ENCODE peak calls at places on chromosomes 13 and 19, in four cellular contexts. S is fibroblast of the aortic adventitia, Q is H9, Y is astrocyte of the spinal cord. J is an unnamed sample.

GRCh38 chr19:5891938-5892771 is 11.4 kb downstream of the NDUFA11 start:
- DNase-seq in S (peak; percentile 33), Q (peak; percentile 61), Y (peak; percentile 37), J (peak; percentile 81)

GRCh38 chr13:33116321-33117010 is 100.2 kb downstream of the KL start:
- DNase-seq in S (no peak), Q (no peak), Y (no peak), J (no peak)

GRCh38 chr19:11018179-11018578 is 57.3 kb downstream of the SMARCA4 start:
- DNase-seq in S (no peak), Q (no peak), Y (no peak), J (peak; percentile 58)

GRCh38 chr19:19032420-19033175 is 719 bp downstream of the SUGP2 start:
- DNase-seq in S (peak; percentile 93), Q (peak; percentile 97), Y (peak; percentile 94), J (peak; percentile 94)

GRCh38 chr19:30649934-30650614 is 277.9 kb downstream of the ZNF536 start:
- DNase-seq in S (peak; percentile 64), Q (no peak), Y (peak; percentile 51), J (peak; percentile 44)

GRCh38 chr13:28245465-28245864 is 107.1 kb downstream of the PAN3 start:
- DNase-seq in S (no peak), Q (no peak), Y (no peak), J (no peak)

GRCh38 chr13:111228262-111229144 is 91.9 kb upstream of the TEX29 start:
- DNase-seq in S (no peak), Q (no peak), Y (peak; percentile 97), J (no peak)

GRCh38 chr19:17406039-17406886 is 833 bp upstream of the BST2 start:
- DNase-seq in S (no peak), Q (peak; percentile 49), Y (peak; percentile 86), J (no peak)

GRCh38 chr13:78586706-78587105 is 16.6 kb downstream of the POU4F1 start:
- DNase-seq in S (no peak), Q (peak; percentile 88), Y (no peak), J (no peak)
- TF ChIP-seq CTCF in S (peak; percentile 12), Q (peak; percentile 90), Y (peak; percentile 37), J (peak; percentile 42)

GRCh38 chr13:108902557-108903155 is 273.2 kb downstream of the MYO16 start:
- DNase-seq in S (no peak), Q (no peak), Y (no peak), J (no peak)
- TF ChIP-seq CTCF in S (no peak), Q (no peak), Y (no peak), J (no peak)

GRCh38 chr13:92354583-92354982 is 872.0 kb upstream of the GPC6 start:
- DNase-seq in S (no peak), Q (no peak), Y (peak; percentile 16), J (no peak)

DNA sequence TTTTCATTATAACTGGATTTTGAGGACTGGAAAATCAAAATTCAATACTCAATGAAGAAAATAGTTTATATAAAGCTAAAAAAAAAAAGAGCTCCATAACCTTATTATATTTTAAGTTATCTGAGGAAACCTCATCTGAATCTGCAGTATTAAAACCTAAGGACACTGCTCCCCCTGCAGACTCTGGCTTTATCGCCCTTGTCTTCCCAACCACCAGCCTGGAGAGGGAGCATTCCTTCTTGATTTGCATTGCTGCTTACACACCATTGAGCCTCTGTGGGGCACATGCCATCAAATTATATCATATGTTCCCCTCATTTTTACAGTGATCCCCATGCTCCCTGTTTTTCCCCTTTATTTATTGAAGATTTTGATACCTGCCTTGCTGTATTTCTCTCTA is 871.4 kb upstream of the GPC6 start:
- DNase-seq in S (peak; percentile 38), Q (peak; percentile 43), Y (peak; percentile 48), J (no peak)
- TF ChIP-seq CTCF in S (peak; percentile 55), Q (peak; percentile 61), Y (peak; percentile 67), J (no peak)

DNA sequence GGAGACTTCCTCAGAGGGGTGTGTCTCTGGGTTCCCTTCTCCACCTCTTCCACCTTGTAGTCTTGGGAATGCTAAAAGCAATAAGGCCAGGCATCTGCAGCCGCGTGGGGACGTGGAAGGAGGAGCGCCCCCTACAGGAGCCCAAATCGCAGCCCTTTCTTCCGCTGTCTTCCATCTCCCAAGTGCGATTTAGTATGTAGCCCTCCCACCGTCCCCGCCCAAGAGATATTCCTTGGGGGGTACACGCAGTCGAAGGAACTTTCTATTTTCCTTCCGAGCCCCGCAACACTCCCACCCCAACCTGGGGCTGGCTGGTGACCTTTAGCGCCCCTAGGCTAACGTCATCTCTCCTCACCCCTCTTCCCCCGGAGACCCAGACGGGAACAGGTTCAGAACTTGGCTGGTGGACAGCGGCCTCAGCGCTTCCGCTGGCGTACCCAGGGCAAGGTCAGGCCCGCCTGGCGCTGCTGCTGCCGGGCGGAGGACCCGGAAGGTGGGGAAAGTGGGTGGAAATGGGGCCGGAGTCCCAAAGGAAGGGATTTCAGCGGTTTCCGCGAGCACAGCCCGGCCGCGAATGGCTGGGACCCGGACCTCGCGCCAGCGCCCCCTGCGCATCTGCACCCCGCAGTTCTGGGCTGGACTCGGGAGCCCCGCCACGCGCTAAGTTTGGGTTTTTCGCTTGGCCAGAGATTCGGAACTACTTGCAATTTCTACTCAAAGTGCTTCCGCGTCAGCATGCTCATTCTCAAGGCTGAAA is 2.1 kb upstream of the PCDH8 start:
- DNase-seq in S (peak; percentile 34), Q (peak; percentile 93), Y (peak; percentile 30), J (peak; percentile 93)
- TF ChIP-seq CTCF in S (no peak), Q (peak; percentile 96), Y (peak; percentile 13), J (peak; percentile 54)

GRCh38 chr13:49441312-49441711 is 2.6 kb downstream of the CAB39L start:
- DNase-seq in S (no peak), Q (no peak), Y (no peak), J (no peak)

GRCh38 chr13:49439609-49440008 is 4.3 kb downstream of the CAB39L start:
- DNase-seq in S (no peak), Q (no peak), Y (no peak), J (no peak)

GRCh38 chr13:49435992-49436391 is 7.9 kb downstream of the CAB39L start:
- DNase-seq in S (peak; percentile 49), Q (no peak), Y (no peak), J (no peak)

GRCh38 chr13:49437705-49438104 is 6.2 kb downstream of the CAB39L start:
- DNase-seq in S (no peak), Q (no peak), Y (no peak), J (no peak)

GRCh38 chr13:49436890-49437289 is 7.0 kb downstream of the CAB39L start:
- DNase-seq in S (peak; percentile 86), Q (no peak), Y (peak; percentile 65), J (no peak)
- TF ChIP-seq CTCF in S (no peak), Q (no peak), Y (peak; percentile 6), J (no peak)

GRCh38 chr19:41699231-41699967 is 9.0 kb upstream of the CEACAM5 start:
- DNase-seq in S (no peak), Q (peak; percentile 20), Y (no peak), J (no peak)

GRCh38 chr19:41699968-41700323 is 8.5 kb upstream of the CEACAM5 start:
- DNase-seq in S (no peak), Q (peak; percentile 11), Y (no peak), J (no peak)

GRCh38 chr19:41700381-41701195 is 7.8 kb upstream of the CEACAM5 start:
- DNase-seq in S (no peak), Q (peak; percentile 16), Y (no peak), J (no peak)

GRCh38 chr19:41702208-41702651 is 6.2 kb upstream of the CEACAM5 start:
- DNase-seq in S (peak; percentile 4), Q (no peak), Y (peak; percentile 1), J (no peak)

DNA sequence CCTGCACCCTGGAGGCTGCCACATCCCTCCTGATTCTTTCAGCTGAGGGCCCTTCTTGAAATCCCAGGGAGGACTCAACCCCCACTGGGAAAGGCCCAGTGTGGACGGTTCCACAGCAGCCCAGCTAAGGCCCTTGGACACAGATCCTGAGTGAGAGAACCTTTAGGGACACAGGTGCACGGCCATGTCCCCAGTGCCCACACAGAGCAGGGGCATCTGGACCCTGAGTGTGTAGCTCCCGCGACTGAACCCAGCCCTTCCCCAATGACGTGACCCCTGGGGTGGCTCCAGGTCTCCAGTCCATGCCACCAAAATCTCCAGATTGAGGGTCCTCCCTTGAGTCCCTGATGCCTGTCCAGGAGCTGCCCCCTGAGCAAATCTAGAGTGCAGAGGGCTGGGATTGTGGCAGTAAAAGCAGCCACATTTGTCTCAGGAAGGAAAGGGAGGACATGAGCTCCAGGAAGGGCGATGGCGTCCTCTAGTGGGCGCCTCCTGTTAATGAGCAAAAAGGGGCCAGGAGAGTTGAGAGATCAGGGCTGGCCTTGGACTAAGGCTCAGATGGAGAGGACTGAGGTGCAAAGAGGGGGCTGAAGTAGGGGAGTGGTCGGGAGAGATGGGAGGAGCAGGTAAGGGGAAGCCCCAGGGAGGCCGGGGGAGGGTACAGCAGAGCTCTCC is 6.9 kb upstream of the CEACAM5 start:
- DNase-seq in S (no peak), Q (peak; percentile 63), Y (no peak), J (no peak)
- TF ChIP-seq CTCF in S (no peak), Q (no peak), Y (no peak), J (no peak)

GRCh38 chr19:50264483-50265186 is 61.2 kb downstream of the MYH14 start:
- DNase-seq in S (no peak), Q (peak; percentile 60), Y (no peak), J (no peak)
- TF ChIP-seq CTCF in S (no peak), Q (peak; percentile 36), Y (no peak), J (no peak)